ENCODE peak calls at places on chromosomes 1 and 21, in four cellular contexts. B, F, N and I are unnamed samples.

GRCh38 chr1:11151854-11152612 is 37.1 kb upstream of the ANGPTL7 start:
- DNase-seq in F (no peak), N (peak; percentile 25), B (no peak), I (no peak)

GRCh38 chr1:208858738-208859137 is 614.6 kb upstream of the PLXNA2 start:
- DNase-seq in B (no peak), F (no peak), N (no peak), I (no peak)

GRCh38 chr1:118617916-118618315 is 370.2 kb downstream of the TBX15 start:
- DNase-seq in B (no peak), F (no peak), N (no peak), I (no peak)

GRCh38 chr1:15885701-15886612 is 38.5 kb downstream of the SPEN start:
- DNase-seq in N (peak; percentile 96), F (peak; percentile 97), B (peak; percentile 94), I (peak; percentile 65)

GRCh38 chr1:45303582-45304310 is 22.9 kb upstream of the HPDL start:
- DNase-seq in B (peak; percentile 98), N (peak; percentile 99), F (peak; percentile 99), I (peak; percentile 90)

GRCh38 chr1:160149706-160150105 is 1.7 kb upstream of the ATP1A4 start:
- DNase-seq in N (no peak), F (no peak), B (no peak), I (peak; percentile 67)

GRCh38 chr21:43950936-43951335 is 61.2 kb upstream of the TRAPPC10 start:
- DNase-seq in F (no peak), B (no peak), N (no peak), I (no peak)

GRCh38 chr1:26994772-26995625 is 1.5 kb downstream of the TRNP1 start:
- DNase-seq in B (no peak), F (no peak), N (no peak), I (no peak)

GRCh38 chr1:191943684-191944083 is 214.6 kb upstream of the RGS18 start:
- DNase-seq in N (no peak), F (no peak), B (no peak), I (no peak)

GRCh38 chr1:210323957-210324356 is 4.7 kb upstream of the HHAT start:
- DNase-seq in F (no peak), N (no peak), B (no peak), I (no peak)

GRCh38 chr1:155218854-155219591 is 10.5 kb downstream of the MTX1 start:
- DNase-seq in B (peak; percentile 66), F (no peak), N (no peak), I (no peak)

GRCh38 chr1:4101434-4102150 is 201.5 kb upstream of the C1orf174 start:
- DNase-seq in N (no peak), F (no peak), B (no peak), I (no peak)

GRCh38 chr1:43530483-43531452 is at the start of gene PTPRF:
- DNase-seq in N (peak; percentile 62), B (no peak), F (peak; percentile 88), I (no peak)

GRCh38 chr1:210259496-210259895 is 26.9 kb downstream of the SERTAD4 start:
- DNase-seq in B (peak; percentile 35), N (no peak), F (no peak), I (peak; percentile 85)

GRCh38 chr21:35850029-35850428 is 210.3 kb downstream of the SETD4 start:
- DNase-seq in B (peak; percentile 29), N (no peak), F (no peak), I (peak; percentile 62)
- H3K4me3 ChIP-seq in B (no peak overlapping the region), N (no peak overlapping the region), F (no peak overlapping the region), I (no peak overlapping the region)

GRCh38 chr1:205637854-205638468 is 6.2 kb upstream of the ELK4 start:
- DNase-seq in B (no peak), F (no peak), N (no peak), I (no peak)
- H3K4me3 ChIP-seq in B (no peak overlapping the region), F (no peak overlapping the region), N (no peak overlapping the region), I (no peak overlapping the region)

GRCh38 chr1:29120955-29121485 is 2.7 kb downstream of the TMEM200B start:
- DNase-seq in N (peak; percentile 42), F (peak; percentile 75), B (no peak), I (no peak)
- H3K4me3 ChIP-seq in N (peak overlapping the region; percentile 71), F (no peak overlapping the region), B (no peak overlapping the region), I (no peak overlapping the region)

GRCh38 chr21:21373969-21374368 is 375.8 kb downstream of the NCAM2 start:
- DNase-seq in N (no peak), B (no peak), F (no peak), I (no peak)
- H3K4me3 ChIP-seq in N (no peak overlapping the region), B (no peak overlapping the region), F (no peak overlapping the region), I (no peak overlapping the region)

GRCh38 chr1:242523282-242523967 is 1.1 kb downstream of the PLD5 start:
- DNase-seq in F (no peak), N (no peak), B (no peak), I (no peak)
- H3K4me3 ChIP-seq in F (no peak overlapping the region), N (peak overlapping the region; percentile 39), B (no peak overlapping the region), I (no peak overlapping the region)

GRCh38 chr1:48093696-48094518 is 96.7 kb upstream of the TRABD2B start:
- DNase-seq in N (peak; percentile 29), B (peak; percentile 43), F (peak; percentile 91), I (no peak)
- H3K4me3 ChIP-seq in N (no peak overlapping the region), B (no peak overlapping the region), F (no peak overlapping the region), I (no peak overlapping the region)